ENCODE peak calls at places on chromosomes 11 and 22, in six cellular contexts. One of them, this sample, is unnamed.
A peak's percentile ranks its signal among the peaks of the same experiment; 100 is the strongest.

GRCh38 chr11:119029340-119030028 is 1.2 kb downstream of the SLC37A4 start:
- DNase-seq in SW 1271: no peak
- DNase-seq in heart left ventricle: no peak
- DNase-seq in osteoblast: no peak
- DNase-seq in upper lobe of left lung: no peak
- DNase-seq in Kasumi-1: no peak
- DNase-seq in this sample: peak; percentile 56

GRCh38 chr11:15159085-15159484 is 44.4 kb downstream of the INSC start:
- DNase-seq in SW 1271: no peak
- DNase-seq in heart left ventricle: no peak
- DNase-seq in osteoblast: peak; percentile 30
- DNase-seq in upper lobe of left lung: no peak
- DNase-seq in Kasumi-1: peak; percentile 41
- DNase-seq in this sample: no peak

GRCh38 chr11:106179048-106179447 is 101.6 kb downstream of the AASDHPPT start:
- DNase-seq in SW 1271: no peak
- DNase-seq in heart left ventricle: no peak
- DNase-seq in osteoblast: no peak
- DNase-seq in upper lobe of left lung: no peak
- DNase-seq in Kasumi-1: no peak
- DNase-seq in this sample: no peak

GRCh38 chr11:120682866-120683265 is 171.3 kb downstream of the GRIK4 start:
- DNase-seq in SW 1271: no peak
- DNase-seq in heart left ventricle: no peak
- DNase-seq in osteoblast: peak; percentile 81
- DNase-seq in upper lobe of left lung: no peak
- DNase-seq in Kasumi-1: no peak
- DNase-seq in this sample: no peak

GRCh38 chr11:129709801-129710398 is 105.7 kb upstream of the TMEM45B start:
- DNase-seq in SW 1271: no peak
- DNase-seq in heart left ventricle: no peak
- DNase-seq in osteoblast: no peak
- DNase-seq in upper lobe of left lung: no peak
- DNase-seq in Kasumi-1: no peak
- DNase-seq in this sample: no peak

GRCh38 chr11:10293423-10294288 is at the start of gene SBF2:
- DNase-seq in SW 1271: peak; percentile 89
- DNase-seq in heart left ventricle: peak; percentile 88
- DNase-seq in osteoblast: peak; percentile 98
- DNase-seq in upper lobe of left lung: peak; percentile 91
- DNase-seq in Kasumi-1: peak; percentile 44
- DNase-seq in this sample: no peak

GRCh38 chr11:131423715-131424114 is 53.3 kb downstream of the NTM start:
- DNase-seq in SW 1271: no peak
- DNase-seq in heart left ventricle: no peak
- DNase-seq in osteoblast: peak; percentile 71
- DNase-seq in upper lobe of left lung: peak; percentile 75
- DNase-seq in Kasumi-1: no peak
- DNase-seq in this sample: no peak

GRCh38 chr11:32427935-32428664 is 7.2 kb downstream of the WT1 start:
- DNase-seq in SW 1271: no peak
- DNase-seq in heart left ventricle: no peak
- DNase-seq in osteoblast: peak; percentile 78
- DNase-seq in upper lobe of left lung: no peak
- DNase-seq in Kasumi-1: no peak
- DNase-seq in this sample: no peak

GRCh38 chr22:44693145-44693544 is 8.9 kb upstream of the PRR5 start:
- DNase-seq in SW 1271: no peak
- DNase-seq in heart left ventricle: no peak
- DNase-seq in osteoblast: no peak
- DNase-seq in upper lobe of left lung: no peak
- DNase-seq in Kasumi-1: no peak
- DNase-seq in this sample: no peak

GRCh38 chr22:38760477-38761201 is 4.8 kb upstream of the SUN2 start:
- DNase-seq in SW 1271: no peak
- DNase-seq in heart left ventricle: no peak
- DNase-seq in osteoblast: peak; percentile 94
- DNase-seq in upper lobe of left lung: no peak
- DNase-seq in Kasumi-1: no peak
- DNase-seq in this sample: no peak